ENCODE peak calls at places on chromosomes 12 and 14, in eight cellular contexts. F, D, E, P, Y, R, I and Z are unnamed samples.

GRCh38 chr14:77270361-77271112 is 469 bp downstream of the NGB start:
- DNase-seq in F (no peak), D (no peak), E (no peak), P (no peak), Y (no peak), R (peak; percentile 30), I (no peak), Z (no peak)

GRCh38 chr14:71591929-71592328 is 340.3 kb upstream of the RGS6 start:
- DNase-seq in F (no peak), D (no peak), E (peak; percentile 87), P (peak; percentile 18), Y (no peak), R (no peak), I (no peak), Z (no peak)

GRCh38 chr14:92451755-92452154 is 61.8 kb upstream of the RIN3 start:
- DNase-seq in F (no peak), D (no peak), E (no peak), P (no peak), Y (no peak), R (no peak), I (no peak), Z (no peak)

GRCh38 chr12:13196302-13196921 is at the start of gene EMP1:
- DNase-seq in F (peak; percentile 98), D (peak; percentile 96), E (peak; percentile 100), P (peak; percentile 99), Y (peak; percentile 80), R (no peak), I (peak; percentile 33), Z (peak; percentile 98)

GRCh38 chr12:106954462-106955376 is 988 bp upstream of the TMEM263 start:
- DNase-seq in F (peak; percentile 30), D (peak; percentile 39), E (peak; percentile 48), P (no peak), Y (no peak), R (peak; percentile 18), I (peak; percentile 51), Z (no peak)

GRCh38 chr12:131895640-131896079 is 1.2 kb downstream of the ULK1 start:
- DNase-seq in F (peak; percentile 37), D (no peak), E (peak; percentile 9), P (no peak), Y (no peak), R (no peak), I (no peak), Z (no peak)

GRCh38 chr12:109387425-109388166 is 39.9 kb downstream of the MYO1H start:
- DNase-seq in F (peak; percentile 21), D (no peak), E (peak; percentile 11), P (no peak), Y (no peak), R (peak; percentile 23), I (no peak), Z (no peak)

GRCh38 chr12:13288501-13288900 is 92.0 kb downstream of the EMP1 start:
- DNase-seq in F (no peak), D (no peak), E (peak; percentile 4), P (no peak), Y (no peak), R (no peak), I (no peak), Z (no peak)

GRCh38 chr12:1907652-1908611 is 10.5 kb downstream of the CACNA2D4 start:
- DNase-seq in F (peak; percentile 74), D (no peak), E (no peak), P (no peak), Y (no peak), R (peak; percentile 56), I (peak; percentile 25), Z (peak; percentile 78)